ENCODE peak calls at places on chromosomes 12 and 14, in six cellular contexts. One of them, this sample, is unnamed.

GRCh38 chr14:44979740-44980346 is 17.9 kb downstream of the TOGARAM1 start:
- DNase-seq in astrocyte: no peak
- DNase-seq in neural progenitor cell: no peak
- DNase-seq in GM06990: no peak
- DNase-seq in left lung: no peak
- DNase-seq in CD8-positive, alpha-beta memory T cell: no peak
- DNase-seq in this sample: peak; percentile 34

GRCh38 chr12:59695379-59695778 is 99.5 kb downstream of the SLC16A7 start:
- DNase-seq in neural progenitor cell: no peak
- DNase-seq in left lung: no peak
- DNase-seq in GM06990: no peak
- DNase-seq in astrocyte: peak; percentile 20
- DNase-seq in CD8-positive, alpha-beta memory T cell: no peak
- DNase-seq in this sample: no peak

GRCh38 chr12:19423531-19423930 is 15.8 kb upstream of the AEBP2 start:
- DNase-seq in CD8-positive, alpha-beta memory T cell: no peak
- DNase-seq in left lung: no peak
- DNase-seq in astrocyte: no peak
- DNase-seq in GM06990: no peak
- DNase-seq in neural progenitor cell: no peak
- DNase-seq in this sample: no peak

GRCh38 chr14:105422695-105423487 is 3.3 kb downstream of the MTA1 start:
- DNase-seq in GM06990: no peak
- DNase-seq in neural progenitor cell: no peak
- DNase-seq in left lung: peak; percentile 63
- DNase-seq in astrocyte: no peak
- DNase-seq in CD8-positive, alpha-beta memory T cell: no peak
- DNase-seq in this sample: no peak

GRCh38 chr14:104102282-104102914 is 16.9 kb downstream of the ASPG start:
- DNase-seq in astrocyte: no peak
- DNase-seq in left lung: peak; percentile 68
- DNase-seq in CD8-positive, alpha-beta memory T cell: no peak
- DNase-seq in GM06990: no peak
- DNase-seq in neural progenitor cell: no peak
- DNase-seq in this sample: no peak

GRCh38 chr14:21467620-21468019 is 9.1 kb downstream of the RAB2B start:
- DNase-seq in astrocyte: peak; percentile 77
- DNase-seq in CD8-positive, alpha-beta memory T cell: no peak
- DNase-seq in GM06990: no peak
- DNase-seq in neural progenitor cell: no peak
- DNase-seq in left lung: no peak
- DNase-seq in this sample: no peak

GRCh38 chr14:104795781-104796681 is 483 bp upstream of the AKT1 start:
- DNase-seq in neural progenitor cell: no peak
- DNase-seq in left lung: no peak
- DNase-seq in astrocyte: no peak
- DNase-seq in GM06990: peak; percentile 67
- DNase-seq in CD8-positive, alpha-beta memory T cell: no peak
- DNase-seq in this sample: peak; percentile 85

GRCh38 chr14:57317248-57317833 is 48.6 kb downstream of the AP5M1 start:
- DNase-seq in GM06990: peak; percentile 8
- DNase-seq in left lung: no peak
- DNase-seq in neural progenitor cell: peak; percentile 87
- DNase-seq in astrocyte: peak; percentile 44
- DNase-seq in CD8-positive, alpha-beta memory T cell: peak; percentile 54
- DNase-seq in this sample: peak; percentile 56

GRCh38 chr12:54132979-54133378 is 55.8 kb downstream of the SMUG1 start:
- DNase-seq in CD8-positive, alpha-beta memory T cell: no peak
- DNase-seq in astrocyte: no peak
- DNase-seq in GM06990: no peak
- DNase-seq in left lung: no peak
- DNase-seq in neural progenitor cell: no peak
- DNase-seq in this sample: no peak

GRCh38 chr12:7139213-7139612 is 9.0 kb downstream of the CLSTN3 start:
- DNase-seq in GM06990: no peak
- DNase-seq in left lung: no peak
- DNase-seq in astrocyte: no peak
- DNase-seq in CD8-positive, alpha-beta memory T cell: no peak
- DNase-seq in neural progenitor cell: no peak
- DNase-seq in this sample: no peak
- H3K36me3 ChIP-seq in GM06990: peaks cover 19% of the 10 kb centered on the region
- H3K36me3 ChIP-seq in left lung: peaks cover 42% of the 10 kb centered on the region
- H3K36me3 ChIP-seq in astrocyte: peaks cover 5% of the 10 kb centered on the region
- H3K36me3 ChIP-seq in CD8-positive, alpha-beta memory T cell: peaks cover 8% of the 10 kb centered on the region
- H3K36me3 ChIP-seq in neural progenitor cell: no peaks in the 10 kb centered on the region
- H3K36me3 ChIP-seq in this sample: peaks cover 5% of the 10 kb centered on the region

GRCh38 chr12:52073531-52073950 is 3.8 kb downstream of the ATG101 start:
- DNase-seq in astrocyte: no peak
- DNase-seq in left lung: no peak
- DNase-seq in CD8-positive, alpha-beta memory T cell: no peak
- DNase-seq in GM06990: no peak
- DNase-seq in neural progenitor cell: no peak
- DNase-seq in this sample: no peak
- H3K36me3 ChIP-seq in astrocyte: peaks cover 31% of the 10 kb centered on the region
- H3K36me3 ChIP-seq in left lung: peaks cover 63% of the 10 kb centered on the region
- H3K36me3 ChIP-seq in CD8-positive, alpha-beta memory T cell: peaks cover 28% of the 10 kb centered on the region
- H3K36me3 ChIP-seq in GM06990: peaks cover 24% of the 10 kb centered on the region
- H3K36me3 ChIP-seq in neural progenitor cell: no peaks in the 10 kb centered on the region
- H3K36me3 ChIP-seq in this sample: no peaks in the 10 kb centered on the region

DNA sequence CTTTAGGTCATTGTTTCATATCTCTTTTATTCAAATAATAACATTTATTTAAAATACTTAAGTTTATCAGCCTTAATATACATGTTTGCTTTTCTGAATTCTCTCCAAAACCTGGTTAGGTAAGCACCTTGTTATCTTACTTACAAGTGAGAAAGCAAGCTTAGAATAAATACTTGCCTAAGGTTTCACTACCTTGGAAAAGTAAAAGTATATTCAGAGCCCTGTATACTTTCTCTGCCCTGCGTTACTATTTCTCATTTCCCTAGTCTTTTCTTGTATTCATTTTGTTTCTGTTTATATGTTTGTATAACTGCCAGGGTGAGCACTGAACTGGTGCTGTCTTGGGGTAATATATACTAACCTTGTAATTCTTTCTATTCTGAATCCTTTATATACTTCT is 21.5 kb downstream of the METAP2 start:
- DNase-seq in CD8-positive, alpha-beta memory T cell: no peak
- DNase-seq in GM06990: no peak
- DNase-seq in left lung: no peak
- DNase-seq in astrocyte: no peak
- DNase-seq in neural progenitor cell: no peak
- DNase-seq in this sample: no peak
- H3K36me3 ChIP-seq in CD8-positive, alpha-beta memory T cell: peaks cover 31% of the 10 kb centered on the region
- H3K36me3 ChIP-seq in GM06990: peaks cover 4% of the 10 kb centered on the region
- H3K36me3 ChIP-seq in left lung: peaks cover 67% of the 10 kb centered on the region
- H3K36me3 ChIP-seq in astrocyte: peaks cover 50% of the 10 kb centered on the region
- H3K36me3 ChIP-seq in neural progenitor cell: peaks cover 21% of the 10 kb centered on the region
- H3K36me3 ChIP-seq in this sample: no peaks in the 10 kb centered on the region

GRCh38 chr14:90298230-90298629 is 33.5 kb downstream of the NRDE2 start:
- DNase-seq in astrocyte: no peak
- DNase-seq in GM06990: no peak
- DNase-seq in neural progenitor cell: no peak
- DNase-seq in CD8-positive, alpha-beta memory T cell: no peak
- DNase-seq in left lung: no peak
- DNase-seq in this sample: no peak

GRCh38 chr14:90301122-90301521 is 30.6 kb downstream of the NRDE2 start:
- DNase-seq in CD8-positive, alpha-beta memory T cell: no peak
- DNase-seq in left lung: no peak
- DNase-seq in astrocyte: no peak
- DNase-seq in GM06990: no peak
- DNase-seq in neural progenitor cell: no peak
- DNase-seq in this sample: no peak

GRCh38 chr14:90300649-90301048 is 31.1 kb downstream of the NRDE2 start:
- DNase-seq in neural progenitor cell: no peak
- DNase-seq in astrocyte: no peak
- DNase-seq in left lung: no peak
- DNase-seq in GM06990: no peak
- DNase-seq in CD8-positive, alpha-beta memory T cell: no peak
- DNase-seq in this sample: no peak

GRCh38 chr14:90301580-90302181 is 30.1 kb downstream of the NRDE2 start:
- DNase-seq in CD8-positive, alpha-beta memory T cell: no peak
- DNase-seq in neural progenitor cell: peak; percentile 15
- DNase-seq in astrocyte: peak; percentile 39
- DNase-seq in GM06990: no peak
- DNase-seq in left lung: no peak
- DNase-seq in this sample: no peak

DNA sequence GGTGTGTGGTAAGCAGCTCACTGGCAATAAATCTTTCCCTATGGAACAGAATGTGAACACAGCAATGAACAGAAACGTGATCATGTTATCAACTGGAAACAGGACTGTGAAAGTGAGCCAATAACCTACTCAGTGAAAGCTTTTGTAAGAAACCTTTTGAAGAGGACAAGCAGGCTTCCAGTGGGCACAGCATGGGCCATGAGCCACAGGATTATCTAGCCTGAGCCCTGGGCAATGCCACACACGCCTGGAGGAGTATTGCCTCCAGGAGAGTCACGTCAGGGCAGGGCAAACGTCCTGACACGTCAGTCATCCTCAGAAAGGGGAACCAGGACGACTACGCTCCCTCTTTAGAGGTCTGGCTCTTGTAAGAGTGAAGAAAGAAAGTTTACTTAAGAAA is 32.3 kb downstream of the NRDE2 start:
- DNase-seq in CD8-positive, alpha-beta memory T cell: no peak
- DNase-seq in GM06990: no peak
- DNase-seq in astrocyte: no peak
- DNase-seq in neural progenitor cell: no peak
- DNase-seq in left lung: peak; percentile 83
- DNase-seq in this sample: no peak
- H3K36me3 ChIP-seq in CD8-positive, alpha-beta memory T cell: peaks cover 6% of the 10 kb centered on the region
- H3K36me3 ChIP-seq in GM06990: peaks cover 7% of the 10 kb centered on the region
- H3K36me3 ChIP-seq in astrocyte: peaks cover 14% of the 10 kb centered on the region
- H3K36me3 ChIP-seq in neural progenitor cell: no peaks in the 10 kb centered on the region
- H3K36me3 ChIP-seq in left lung: peaks cover 55% of the 10 kb centered on the region
- H3K36me3 ChIP-seq in this sample: peaks cover 3% of the 10 kb centered on the region

GRCh38 chr14:101090976-101091375 is 187.5 kb upstream of the RTL1 start:
- DNase-seq in CD8-positive, alpha-beta memory T cell: no peak
- DNase-seq in left lung: no peak
- DNase-seq in neural progenitor cell: no peak
- DNase-seq in astrocyte: no peak
- DNase-seq in GM06990: no peak
- DNase-seq in this sample: no peak
- H3K36me3 ChIP-seq in CD8-positive, alpha-beta memory T cell: no peaks in the 10 kb centered on the region
- H3K36me3 ChIP-seq in left lung: no peaks in the 10 kb centered on the region
- H3K36me3 ChIP-seq in neural progenitor cell: no peaks in the 10 kb centered on the region
- H3K36me3 ChIP-seq in astrocyte: no peaks in the 10 kb centered on the region
- H3K36me3 ChIP-seq in GM06990: no peaks in the 10 kb centered on the region
- H3K36me3 ChIP-seq in this sample: no peaks in the 10 kb centered on the region

GRCh38 chr12:119681953-119682352 is 14.0 kb downstream of the PRKAB1 start:
- DNase-seq in left lung: no peak
- DNase-seq in astrocyte: no peak
- DNase-seq in neural progenitor cell: no peak
- DNase-seq in CD8-positive, alpha-beta memory T cell: no peak
- DNase-seq in GM06990: peak; percentile 43
- DNase-seq in this sample: no peak
- H3K36me3 ChIP-seq in left lung: peaks cover 62% of the 10 kb centered on the region
- H3K36me3 ChIP-seq in astrocyte: peaks cover 35% of the 10 kb centered on the region
- H3K36me3 ChIP-seq in neural progenitor cell: peaks cover 9% of the 10 kb centered on the region
- H3K36me3 ChIP-seq in CD8-positive, alpha-beta memory T cell: peaks cover 28% of the 10 kb centered on the region
- H3K36me3 ChIP-seq in GM06990: peaks cover 36% of the 10 kb centered on the region
- H3K36me3 ChIP-seq in this sample: no peaks in the 10 kb centered on the region

GRCh38 chr12:26853303-26854027 is 20.5 kb upstream of the ITPR2 start:
- DNase-seq in CD8-positive, alpha-beta memory T cell: peak; percentile 52
- DNase-seq in neural progenitor cell: peak; percentile 67
- DNase-seq in astrocyte: peak; percentile 28
- DNase-seq in GM06990: no peak
- DNase-seq in left lung: peak; percentile 82
- DNase-seq in this sample: peak; percentile 83

GRCh38 chr12:26854028-26854387 is 21.0 kb upstream of the ITPR2 start:
- DNase-seq in GM06990: no peak
- DNase-seq in left lung: no peak
- DNase-seq in CD8-positive, alpha-beta memory T cell: no peak
- DNase-seq in neural progenitor cell: no peak
- DNase-seq in astrocyte: no peak
- DNase-seq in this sample: no peak

GRCh38 chr12:26857465-26858176 is 24.6 kb upstream of the ITPR2 start:
- DNase-seq in astrocyte: no peak
- DNase-seq in CD8-positive, alpha-beta memory T cell: no peak
- DNase-seq in left lung: no peak
- DNase-seq in neural progenitor cell: no peak
- DNase-seq in GM06990: no peak
- DNase-seq in this sample: no peak

GRCh38 chr12:26855337-26856089 is 22.5 kb upstream of the ITPR2 start:
- DNase-seq in astrocyte: no peak
- DNase-seq in left lung: no peak
- DNase-seq in GM06990: no peak
- DNase-seq in CD8-positive, alpha-beta memory T cell: no peak
- DNase-seq in neural progenitor cell: no peak
- DNase-seq in this sample: no peak
- H3K36me3 ChIP-seq in astrocyte: no peaks in the 10 kb centered on the region
- H3K36me3 ChIP-seq in left lung: no peaks in the 10 kb centered on the region
- H3K36me3 ChIP-seq in GM06990: no peaks in the 10 kb centered on the region
- H3K36me3 ChIP-seq in CD8-positive, alpha-beta memory T cell: no peaks in the 10 kb centered on the region
- H3K36me3 ChIP-seq in neural progenitor cell: no peaks in the 10 kb centered on the region
- H3K36me3 ChIP-seq in this sample: no peaks in the 10 kb centered on the region